ENCODE peak calls at places on chromosomes 7 and 10, in four cellular contexts. S is body of pancreas, V is brain microvascular endothelial cell, E is right cardiac atrium. J is an unnamed sample.

GRCh38 chr7:87482115-87482514 is 6.6 kb upstream of the ABCB4 start:
- DNase-seq in V (no peak), S (no peak), E (no peak), J (no peak)

GRCh38 chr10:68333058-68333395 is 299 bp upstream of the PBLD start:
- DNase-seq in S (no peak), V (peak; percentile 5), E (no peak), J (peak; percentile 48)

GRCh38 chr7:42198296-42198695 is 38.7 kb downstream of the GLI3 start:
- DNase-seq in E (no peak), S (no peak), V (no peak), J (no peak)

GRCh38 chr10:122459586-122460273 is 1.6 kb upstream of the HTRA1 start:
- DNase-seq in E (no peak), V (peak; percentile 49), S (no peak), J (no peak)

GRCh38 chr10:128922172-128922571 is 544.9 kb upstream of the MGMT start:
- DNase-seq in V (no peak), S (peak; percentile 29), E (no peak), J (no peak)

GRCh38 chr7:131502810-131503545 is 53.5 kb downstream of the PODXL start:
- DNase-seq in V (peak; percentile 55), S (peak; percentile 34), E (peak; percentile 83), J (no peak)

GRCh38 chr7:43439631-43440401 is 143.1 kb upstream of the STK17A start:
- DNase-seq in V (peak; percentile 12), E (no peak), S (peak; percentile 46), J (peak; percentile 28)

GRCh38 chr7:50504646-50505546 is 54.7 kb upstream of the FIGNL1 start:
- DNase-seq in S (no peak), V (no peak), E (no peak), J (no peak)

GRCh38 chr7:55570939-55571338 is 1.4 kb downstream of the VOPP1 start:
- DNase-seq in E (no peak), S (no peak), V (peak; percentile 44), J (no peak)

GRCh38 chr10:5861269-5862031 is 28.2 kb downstream of the ANKRD16 start:
- DNase-seq in S (no peak), E (no peak), V (peak; percentile 95), J (peak; percentile 79)

GRCh38 chr10:31749293-31749692 is 179.3 kb downstream of the ARHGAP12 start:
- DNase-seq in E (peak; percentile 64), V (no peak), S (peak; percentile 68), J (no peak)

GRCh38 chr10:31707578-31708411 is 220.8 kb downstream of the ARHGAP12 start:
- DNase-seq in V (peak; percentile 80), E (peak; percentile 91), S (peak; percentile 35), J (no peak)

GRCh38 chr7:104958278-104958903 is 55.6 kb upstream of the KMT2E start:
- DNase-seq in E (no peak), S (no peak), V (no peak), J (no peak)

GRCh38 chr10:99528867-99529285 is 3.9 kb upstream of the NKX2-3 start:
- DNase-seq in V (no peak), E (no peak), S (no peak), J (no peak)

GRCh38 chr7:116198748-116199410 is 11.5 kb upstream of the TES start:
- DNase-seq in E (no peak), S (no peak), V (no peak), J (no peak)

GRCh38 chr10:34761443-34761842 is 53.7 kb downstream of the PARD3 start:
- DNase-seq in V (no peak), E (no peak), S (no peak), J (no peak)

GRCh38 chr7:44999245-45000095 is 531 bp upstream of the CCM2 start:
- DNase-seq in E (peak; percentile 100), S (peak; percentile 100), V (peak; percentile 99), J (peak; percentile 98)

GRCh38 chr7:115260381-115260780 is 338.5 kb downstream of the MDFIC start:
- DNase-seq in S (no peak), E (no peak), V (no peak), J (no peak)

GRCh38 chr7:23759556-23760391 is 49.8 kb downstream of the STK31 start:
- DNase-seq in S (peak; percentile 51), E (no peak), V (peak; percentile 16), J (peak; percentile 98)

GRCh38 chr7:130063036-130063435 is 7.3 kb upstream of the KLHDC10 start:
- DNase-seq in E (peak; percentile 66), S (peak; percentile 57), V (peak; percentile 29), J (no peak)

GRCh38 chr10:50367732-50368131 is 116.4 kb upstream of the ASAH2 start:
- DNase-seq in E (no peak), V (peak; percentile 57), S (peak; percentile 23), J (no peak)

GRCh38 chr10:49071221-49071761 is 44.0 kb downstream of the VSTM4 start:
- DNase-seq in S (no peak), V (no peak), E (no peak), J (no peak)

GRCh38 chr7:73871163-73872011 is 10.4 kb downstream of the TMEM270 start:
- DNase-seq in S (no peak), E (peak; percentile 78), V (no peak), J (no peak)

GRCh38 chr7:28078036-28078901 is 102.3 kb downstream of the JAZF1 start:
- DNase-seq in E (peak; percentile 51), V (peak; percentile 35), S (peak; percentile 50), J (peak; percentile 47)

GRCh38 chr10:75434292-75434691 is 2.9 kb downstream of the LRMDA start:
- DNase-seq in S (no peak), V (no peak), E (no peak), J (no peak)
- H3K27me3 ChIP-seq in S (no peaks in the 10 kb centered on the region), V (peaks cover 22% of the 10 kb centered on the region), E (no peaks in the 10 kb centered on the region), J (no peaks in the 10 kb centered on the region)

DNA sequence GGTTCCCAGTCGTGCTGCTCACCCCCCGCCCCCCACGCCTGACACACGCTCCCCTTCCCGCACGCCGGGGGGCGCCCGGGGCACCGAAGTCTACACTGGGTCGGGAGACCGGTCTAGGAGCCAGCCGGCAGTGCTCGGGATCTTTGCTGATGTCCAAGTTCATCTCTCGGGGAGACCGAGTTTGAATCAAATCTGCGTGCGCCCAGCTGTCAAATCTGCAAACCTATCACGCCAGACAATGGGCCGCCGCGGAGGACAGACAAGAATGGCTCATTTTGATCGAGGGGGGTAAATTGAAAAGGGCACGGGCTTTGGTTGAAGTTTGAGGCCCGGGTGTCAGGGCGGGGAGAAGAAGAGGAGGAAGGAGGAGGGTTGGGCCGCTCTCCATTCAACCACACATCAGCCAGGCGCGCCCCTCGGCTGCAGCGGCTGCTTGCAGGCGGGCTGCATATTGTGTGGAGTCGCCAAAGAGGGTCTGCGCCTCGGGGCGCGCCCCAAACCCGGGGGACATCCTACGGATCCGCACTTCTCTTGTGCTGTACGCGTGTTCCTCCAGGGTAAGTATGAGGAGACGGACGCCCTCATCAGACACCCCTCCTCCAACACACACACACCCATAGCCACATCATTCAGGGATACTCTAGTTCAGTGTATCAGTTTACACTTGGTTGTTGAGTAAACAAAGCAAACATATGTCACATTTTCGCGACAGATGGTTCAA is 1.3 kb upstream of the GFRA1 start:
- DNase-seq in V (no peak), E (peak; percentile 58), S (peak; percentile 27), J (no peak)
- H3K27me3 ChIP-seq in V (peaks cover 40% of the 10 kb centered on the region), E (no peaks in the 10 kb centered on the region), S (peaks cover 24% of the 10 kb centered on the region), J (no peaks in the 10 kb centered on the region)

DNA sequence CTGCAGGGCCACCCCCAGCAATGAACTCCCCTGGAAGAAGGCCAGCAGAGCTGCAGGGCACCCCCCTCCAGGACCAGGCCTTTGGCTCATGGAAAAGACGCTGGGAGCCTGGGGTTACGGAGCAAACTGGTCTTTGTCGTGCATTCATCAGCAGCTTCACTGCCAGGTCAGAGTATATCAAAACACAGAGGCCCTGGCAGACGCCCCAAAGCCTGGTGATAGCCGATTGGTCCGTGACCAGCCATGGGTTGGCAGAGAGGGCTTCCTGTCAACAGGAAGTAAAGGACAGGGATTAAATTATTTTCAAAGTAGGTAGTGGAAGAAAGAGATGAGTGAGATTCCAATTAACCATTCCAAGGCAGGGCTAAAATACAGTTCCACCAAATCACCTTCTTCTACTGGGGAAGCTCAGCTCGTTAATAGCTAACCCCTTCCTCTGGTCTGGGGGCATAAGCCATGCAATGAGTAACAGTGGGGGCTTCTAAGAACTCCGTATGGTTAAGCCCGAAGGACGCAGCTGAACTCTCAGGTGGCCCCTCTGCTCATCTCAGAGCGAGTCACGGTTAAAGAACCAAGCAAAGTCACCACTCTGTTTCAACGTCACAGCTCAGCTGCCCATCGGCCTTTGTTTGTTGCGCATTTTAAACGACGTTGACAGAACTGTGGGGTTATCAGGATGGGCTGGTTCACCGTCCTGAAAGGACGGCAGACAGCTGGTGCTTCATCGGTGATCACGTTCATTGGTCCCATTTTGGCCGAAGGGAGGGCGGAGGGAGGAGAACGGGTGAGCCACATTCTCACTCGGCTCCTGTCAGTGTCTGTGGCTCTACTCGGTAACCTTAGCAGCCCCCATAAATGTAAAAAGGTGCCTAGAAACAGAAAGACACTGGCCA is 8.8 kb downstream of the PRKAG2 start:
- DNase-seq in E (peak; percentile 89), V (no peak), S (peak; percentile 87), J (no peak)
- H3K27me3 ChIP-seq in E (no peaks in the 10 kb centered on the region), V (peaks cover 3% of the 10 kb centered on the region), S (no peaks in the 10 kb centered on the region), J (peaks cover 8% of the 10 kb centered on the region)

DNA sequence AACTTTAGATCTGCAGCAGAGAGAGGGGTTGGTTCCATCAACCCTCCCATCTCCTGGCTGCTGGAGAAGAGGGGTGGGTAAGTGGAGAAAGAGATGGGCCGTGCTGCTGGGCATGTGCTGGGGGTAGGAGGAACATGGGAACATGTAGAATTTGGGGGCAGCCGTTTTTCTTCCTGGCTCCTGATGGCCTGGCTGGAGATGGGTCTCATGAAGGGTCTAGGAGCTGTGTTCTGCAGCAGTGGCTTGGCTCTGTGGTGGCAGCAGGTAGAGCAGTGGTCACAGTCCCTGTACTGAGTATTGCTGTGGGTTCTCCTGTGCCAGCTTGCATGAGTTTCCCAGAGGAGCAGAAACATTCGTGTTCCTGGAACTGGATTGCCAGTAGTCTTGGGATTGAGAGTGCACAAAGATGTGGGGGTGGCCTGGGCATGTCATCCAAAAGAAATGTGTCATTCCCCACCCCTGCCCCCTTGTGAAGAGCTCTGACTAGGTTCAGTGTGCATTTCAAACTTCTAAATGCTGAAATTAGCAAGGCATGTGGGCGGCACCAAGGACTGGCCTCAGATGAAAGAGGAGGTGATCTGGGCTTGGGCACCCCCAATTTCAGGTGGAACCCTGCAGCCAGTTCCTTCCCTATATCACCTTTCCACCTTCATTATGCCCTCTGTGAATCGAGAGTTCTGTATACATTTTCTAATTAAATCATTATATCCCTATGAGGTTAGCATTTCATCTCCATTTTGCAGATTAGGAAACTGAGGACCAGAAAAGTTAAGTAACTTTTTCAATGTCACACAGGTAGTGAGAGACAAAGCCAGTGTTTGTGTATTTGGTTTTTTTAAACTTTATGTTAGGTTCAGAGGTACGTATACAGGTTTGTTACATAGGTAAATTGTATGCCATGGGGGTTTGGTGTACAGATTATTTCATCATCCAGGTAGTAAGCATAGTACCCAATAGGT is 2.1 kb downstream of the CHST3 start:
- DNase-seq in S (no peak), V (no peak), E (no peak), J (peak; percentile 34)
- H3K27me3 ChIP-seq in S (no peaks in the 10 kb centered on the region), V (no peaks in the 10 kb centered on the region), E (no peaks in the 10 kb centered on the region), J (no peaks in the 10 kb centered on the region)